ENCODE peak calls at places on chromosomes 13 and 19, in five cellular contexts. One of them, this sample, is unnamed.

GRCh38 chr19:41957838-41958366 is 1.2 kb downstream of the RABAC1 start:
- DNase-seq in aorta: peak; percentile 63
- DNase-seq in kidney: no peak
- DNase-seq in pancreas: peak; percentile 91
- DNase-seq in left ventricle myocardium inferior: peak; percentile 48
- DNase-seq in this sample: peak; percentile 51

GRCh38 chr19:49356382-49356781 is 5.8 kb downstream of the TEAD2 start:
- DNase-seq in pancreas: no peak
- DNase-seq in aorta: no peak
- DNase-seq in kidney: no peak
- DNase-seq in left ventricle myocardium inferior: no peak
- DNase-seq in this sample: no peak

GRCh38 chr19:51421229-51422052 is 4.0 kb upstream of the SIGLEC10 start:
- DNase-seq in left ventricle myocardium inferior: no peak
- DNase-seq in aorta: peak; percentile 46
- DNase-seq in kidney: no peak
- DNase-seq in pancreas: peak; percentile 48
- DNase-seq in this sample: no peak

GRCh38 chr19:35565016-35565856 is 1.8 kb upstream of the ATP4A start:
- DNase-seq in aorta: no peak
- DNase-seq in kidney: no peak
- DNase-seq in left ventricle myocardium inferior: no peak
- DNase-seq in pancreas: no peak
- DNase-seq in this sample: no peak

GRCh38 chr13:27054760-27055159 is 116.9 kb downstream of the USP12 start:
- DNase-seq in aorta: no peak
- DNase-seq in pancreas: no peak
- DNase-seq in kidney: no peak
- DNase-seq in left ventricle myocardium inferior: no peak
- DNase-seq in this sample: no peak

GRCh38 chr13:107734891-107735620 is 480.3 kb downstream of the LIG4 start:
- DNase-seq in aorta: no peak
- DNase-seq in left ventricle myocardium inferior: no peak
- DNase-seq in kidney: no peak
- DNase-seq in pancreas: no peak
- DNase-seq in this sample: no peak

GRCh38 chr13:109383683-109384082 is 402.7 kb downstream of the IRS2 start:
- DNase-seq in left ventricle myocardium inferior: no peak
- DNase-seq in kidney: no peak
- DNase-seq in aorta: no peak
- DNase-seq in pancreas: no peak
- DNase-seq in this sample: no peak

GRCh38 chr19:30649934-30650614 is 277.9 kb downstream of the ZNF536 start:
- DNase-seq in kidney: no peak
- DNase-seq in aorta: no peak
- DNase-seq in left ventricle myocardium inferior: no peak
- DNase-seq in pancreas: no peak
- DNase-seq in this sample: peak; percentile 39

GRCh38 chr13:112719556-112719955 is 29.7 kb downstream of the ATP11A start:
- DNase-seq in left ventricle myocardium inferior: no peak
- DNase-seq in pancreas: no peak
- DNase-seq in aorta: no peak
- DNase-seq in kidney: no peak
- DNase-seq in this sample: no peak

GRCh38 chr13:84399320-84400085 is 517.2 kb upstream of the SLITRK1 start:
- DNase-seq in aorta: no peak
- DNase-seq in left ventricle myocardium inferior: no peak
- DNase-seq in pancreas: no peak
- DNase-seq in kidney: peak; percentile 39
- DNase-seq in this sample: no peak

GRCh38 chr13:110187501-110188161 is 119.3 kb downstream of the COL4A1 start:
- DNase-seq in left ventricle myocardium inferior: peak; percentile 69
- DNase-seq in pancreas: no peak
- DNase-seq in kidney: no peak
- DNase-seq in aorta: peak; percentile 64
- DNase-seq in this sample: no peak

GRCh38 chr13:48318714-48319457 is 15.3 kb downstream of the RB1 start:
- DNase-seq in left ventricle myocardium inferior: no peak
- DNase-seq in kidney: peak; percentile 73
- DNase-seq in aorta: peak; percentile 68
- DNase-seq in pancreas: peak; percentile 59
- DNase-seq in this sample: peak; percentile 22

GRCh38 chr19:56692496-56692895 is 20.9 kb upstream of the ZNF835 start:
- DNase-seq in pancreas: no peak
- DNase-seq in kidney: no peak
- DNase-seq in left ventricle myocardium inferior: no peak
- DNase-seq in aorta: no peak
- DNase-seq in this sample: no peak

GRCh38 chr13:41122838-41123237 is 9.8 kb downstream of the KBTBD6 start:
- DNase-seq in kidney: no peak
- DNase-seq in left ventricle myocardium inferior: no peak
- DNase-seq in pancreas: no peak
- DNase-seq in aorta: no peak
- DNase-seq in this sample: no peak

GRCh38 chr19:13684021-13684420 is 80.3 kb upstream of the MRI1 start:
- DNase-seq in left ventricle myocardium inferior: no peak
- DNase-seq in kidney: no peak
- DNase-seq in aorta: no peak
- DNase-seq in pancreas: no peak
- DNase-seq in this sample: no peak

GRCh38 chr19:15175609-15176008 is 25.2 kb downstream of the NOTCH3 start:
- DNase-seq in kidney: no peak
- DNase-seq in aorta: no peak
- DNase-seq in pancreas: no peak
- DNase-seq in left ventricle myocardium inferior: no peak
- DNase-seq in this sample: no peak

GRCh38 chr13:45410466-45410865 is 7.7 kb downstream of the SLC25A30 start:
- DNase-seq in left ventricle myocardium inferior: no peak
- DNase-seq in pancreas: no peak
- DNase-seq in kidney: no peak
- DNase-seq in aorta: no peak
- DNase-seq in this sample: no peak

DNA sequence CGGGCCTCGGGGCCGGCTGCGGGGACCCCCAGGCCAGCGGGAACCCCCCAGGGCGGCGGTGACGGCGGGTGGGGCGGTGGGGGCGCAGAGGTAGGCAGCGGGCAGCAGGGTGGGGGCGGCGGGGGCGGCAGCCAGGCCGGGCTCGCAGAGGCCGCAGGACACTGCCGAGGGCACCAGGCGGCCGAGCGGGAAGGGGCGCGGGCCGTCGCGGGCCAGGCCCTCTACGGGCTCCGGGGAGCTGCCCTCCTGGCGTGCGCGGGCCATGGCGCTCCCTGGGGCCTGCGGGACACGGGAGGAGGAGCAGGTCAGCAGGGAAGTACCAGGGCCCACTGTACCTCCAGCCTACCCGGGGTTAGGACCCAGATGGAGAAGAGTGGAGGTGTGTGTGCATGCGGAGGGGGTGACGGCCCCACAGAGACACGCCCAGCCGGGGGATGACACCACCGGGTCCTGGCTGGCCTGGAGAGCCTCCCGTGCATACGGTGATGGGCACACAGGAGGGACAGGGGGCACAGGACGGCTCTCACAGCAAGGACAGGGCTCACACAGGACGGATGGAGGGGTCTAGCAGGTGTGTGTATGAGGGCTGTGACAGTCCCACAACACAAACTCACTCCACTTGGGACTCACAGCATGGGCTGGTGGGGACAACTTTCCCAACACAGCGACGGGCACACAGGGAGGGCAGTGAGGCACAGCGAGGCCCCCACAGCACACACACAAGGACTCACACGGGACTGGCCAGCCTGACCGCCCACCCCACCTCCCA is 2.6 kb downstream of the BBC3 start:
- DNase-seq in aorta: peak; percentile 71
- DNase-seq in left ventricle myocardium inferior: peak; percentile 52
- DNase-seq in kidney: peak; percentile 89
- DNase-seq in pancreas: peak; percentile 80
- DNase-seq in this sample: peak; percentile 68
- H3K4me3 ChIP-seq in aorta: peak overlapping the region; percentile 38
- H3K4me3 ChIP-seq in left ventricle myocardium inferior: peak overlapping the region; percentile 99
- H3K4me3 ChIP-seq in kidney: peak overlapping the region; percentile 62
- H3K4me3 ChIP-seq in pancreas: peak overlapping the region; percentile 31
- H3K4me3 ChIP-seq in this sample: peak overlapping the region; percentile 18

GRCh38 chr19:1063909-1064660 is 2.9 kb upstream of the ARHGAP45 start:
- DNase-seq in kidney: peak; percentile 70
- DNase-seq in aorta: peak; percentile 51
- DNase-seq in left ventricle myocardium inferior: no peak
- DNase-seq in pancreas: peak; percentile 81
- DNase-seq in this sample: peak; percentile 23
- H3K9me3 ChIP-seq in kidney: no peaks in the 10 kb centered on the region
- H3K9me3 ChIP-seq in aorta: no peaks in the 10 kb centered on the region
- H3K9me3 ChIP-seq in left ventricle myocardium inferior: peaks cover 12% of the 10 kb centered on the region
- H3K9me3 ChIP-seq in pancreas: no peaks in the 10 kb centered on the region
- H3K9me3 ChIP-seq in this sample: no peaks in the 10 kb centered on the region

DNA sequence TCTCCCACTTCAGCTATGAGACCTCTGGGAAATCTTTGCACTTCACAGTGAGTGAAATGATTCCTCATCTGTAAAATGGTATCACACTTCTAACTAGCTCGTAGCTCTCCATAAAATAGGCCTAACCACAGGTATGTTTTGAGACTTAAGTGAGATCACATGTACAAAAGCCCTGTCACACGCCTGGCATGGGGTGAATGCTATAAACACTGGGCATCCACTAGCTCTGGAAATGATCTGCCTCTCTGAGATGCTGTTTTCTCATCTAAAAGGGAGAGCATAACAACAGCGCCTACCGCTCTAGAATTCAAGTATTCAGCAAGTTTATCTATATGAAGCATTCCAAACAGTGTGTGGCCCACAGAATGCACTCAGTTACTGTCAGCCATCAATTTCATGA is 2.2 kb downstream of the AKT2 start:
- DNase-seq in pancreas: no peak
- DNase-seq in aorta: no peak
- DNase-seq in left ventricle myocardium inferior: no peak
- DNase-seq in kidney: no peak
- DNase-seq in this sample: no peak
- H3K4me1 ChIP-seq in pancreas: peaks cover 24% of the 10 kb centered on the region
- H3K4me1 ChIP-seq in aorta: no peaks in the 10 kb centered on the region
- H3K4me1 ChIP-seq in left ventricle myocardium inferior: peaks cover 77% of the 10 kb centered on the region
- H3K4me1 ChIP-seq in kidney: peaks cover 58% of the 10 kb centered on the region
- H3K4me1 ChIP-seq in this sample: peaks cover 64% of the 10 kb centered on the region

GRCh38 chr13:98773921-98774320 is 21.4 kb upstream of the SLC15A1 start:
- DNase-seq in aorta: no peak
- DNase-seq in left ventricle myocardium inferior: no peak
- DNase-seq in pancreas: peak; percentile 80
- DNase-seq in kidney: no peak
- DNase-seq in this sample: no peak
- H3K4me3 ChIP-seq in aorta: no peak overlapping the region
- H3K4me3 ChIP-seq in left ventricle myocardium inferior: no peak overlapping the region
- H3K4me3 ChIP-seq in pancreas: no peak overlapping the region
- H3K4me3 ChIP-seq in kidney: no peak overlapping the region
- H3K4me3 ChIP-seq in this sample: no peak overlapping the region